ENCODE peak calls at places on chromosome 15, in five cellular contexts. H is cardiac fibroblast, S is astrocyte of the spinal cord, V is GM23338, M is breast epithelium. E is an unnamed sample.

GRCh38 chr15:35307676-35308075 is 222.6 kb upstream of the NANOGP8 start:
- DNase-seq in S (no peak), M (no peak), V (no peak), H (no peak), E (no peak)

GRCh38 chr15:59243622-59244021 is 37.0 kb downstream of the LDHAL6B start:
- DNase-seq in V (no peak), H (no peak), S (no peak), M (no peak), E (no peak)

GRCh38 chr15:39406485-39406884 is 174.4 kb upstream of the THBS1 start:
- DNase-seq in S (no peak), M (no peak), H (no peak), V (no peak), E (no peak)

GRCh38 chr15:72706266-72706665 is 20.3 kb downstream of the BBS4 start:
- DNase-seq in S (no peak), V (no peak), H (no peak), M (no peak), E (no peak)

GRCh38 chr15:22968356-22968755 is 11.8 kb downstream of the CYFIP1 start:
- DNase-seq in H (peak; percentile 93), M (no peak), S (peak; percentile 94), V (no peak), E (no peak)

GRCh38 chr15:98420837-98421236 is 227.5 kb upstream of the IGF1R start:
- DNase-seq in H (no peak), M (no peak), S (no peak), V (peak; percentile 25), E (no peak)

GRCh38 chr15:69531302-69532027 is 78.8 kb downstream of the RPLP1 start:
- DNase-seq in S (no peak), M (no peak), V (peak; percentile 68), H (no peak), E (no peak)

GRCh38 chr15:99073008-99073714 is 31.7 kb upstream of the SYNM start:
- DNase-seq in V (peak; percentile 9), H (no peak), S (no peak), M (no peak), E (no peak)

GRCh38 chr15:94070341-94071275 is 160.8 kb upstream of the MCTP2 start:
- DNase-seq in H (no peak), V (peak; percentile 31), M (no peak), S (peak; percentile 66), E (no peak)

GRCh38 chr15:44219073-44219472 is 24.0 kb upstream of the FRMD5 start:
- DNase-seq in H (no peak), M (no peak), V (no peak), S (no peak), E (no peak)

GRCh38 chr15:36950371-36950770 is 150.0 kb downstream of the MEIS2 start:
- DNase-seq in S (no peak), V (no peak), M (no peak), H (no peak), E (no peak)

GRCh38 chr15:40493089-40493840 is 22.5 kb downstream of the CHST14 start:
- DNase-seq in V (no peak), H (no peak), S (no peak), M (no peak), E (peak; percentile 69)

GRCh38 chr15:66700412-66700801 is 1.6 kb upstream of the SMAD6 start:
- DNase-seq in V (no peak), S (no peak), H (no peak), M (no peak), E (no peak)

GRCh38 chr15:90075420-90076289 is 26.6 kb downstream of the IDH2 start:
- DNase-seq in H (no peak), M (peak; percentile 65), S (no peak), V (peak; percentile 66), E (no peak)

GRCh38 chr15:99118801-99119546 is 14.1 kb downstream of the SYNM start:
- DNase-seq in S (no peak), H (no peak), M (no peak), V (no peak), E (no peak)

DNA sequence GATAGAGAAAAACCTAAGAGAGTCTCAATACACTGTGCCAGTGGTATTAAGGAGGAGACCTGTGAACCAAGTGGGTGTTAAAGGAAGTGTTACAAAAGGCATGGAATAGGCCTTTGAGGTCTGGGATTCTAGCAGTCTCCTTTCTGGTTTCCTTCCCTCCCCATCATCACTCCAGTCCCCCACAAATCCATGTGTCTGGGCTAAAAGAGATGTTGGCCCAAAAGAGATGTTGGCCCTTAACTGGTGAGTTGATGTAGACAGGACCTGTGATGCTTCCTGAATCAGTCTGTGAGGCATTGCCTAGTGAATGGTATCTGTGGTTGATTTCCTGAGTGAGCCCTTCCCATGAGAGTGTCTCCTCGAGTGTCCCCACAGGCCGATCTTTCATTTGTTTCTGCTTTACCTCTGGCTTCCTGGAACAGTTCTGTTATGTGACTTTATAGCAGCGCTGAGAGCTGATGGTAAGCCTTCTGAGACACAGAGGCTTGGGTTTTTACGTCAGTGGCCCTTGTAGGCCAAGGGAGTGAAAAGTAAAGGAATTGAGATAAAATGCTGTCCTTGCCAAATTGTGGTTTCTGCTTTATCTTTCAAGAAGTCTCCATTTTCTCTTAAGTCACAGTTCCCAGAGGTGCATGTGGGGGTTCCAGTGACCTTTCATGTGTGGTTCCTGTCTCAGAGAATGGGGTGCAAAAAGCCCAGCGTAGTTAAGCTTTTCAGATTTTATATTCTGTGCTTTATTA is 87.8 kb downstream of the KLHL25 start:
- DNase-seq in V (no peak), H (peak; percentile 68), S (peak; percentile 62), M (no peak), E (peak; percentile 37)
- H3K4me3 ChIP-seq in V (no peak overlapping the region), H (peak overlapping the region; percentile 21), S (no peak overlapping the region), M (peak overlapping the region; percentile 20), E (peak overlapping the region; percentile 43)

GRCh38 chr15:88705769-88706165 is 67.0 kb downstream of the ISG20 start:
- DNase-seq in S (no peak), H (no peak), M (no peak), V (no peak), E (no peak)
- H3K4me3 ChIP-seq in S (peak overlapping the region; percentile 20), H (peak overlapping the region; percentile 22), M (peak overlapping the region; percentile 50), V (peak overlapping the region; percentile 82), E (no peak overlapping the region)

GRCh38 chr15:64521726-64522164 is 61.4 kb downstream of the ZNF609 start:
- DNase-seq in H (peak; percentile 60), V (peak; percentile 66), M (peak; percentile 59), S (peak; percentile 18), E (no peak)
- H3K4me3 ChIP-seq in H (no peak overlapping the region), V (no peak overlapping the region), M (no peak overlapping the region), S (no peak overlapping the region), E (no peak overlapping the region)

DNA sequence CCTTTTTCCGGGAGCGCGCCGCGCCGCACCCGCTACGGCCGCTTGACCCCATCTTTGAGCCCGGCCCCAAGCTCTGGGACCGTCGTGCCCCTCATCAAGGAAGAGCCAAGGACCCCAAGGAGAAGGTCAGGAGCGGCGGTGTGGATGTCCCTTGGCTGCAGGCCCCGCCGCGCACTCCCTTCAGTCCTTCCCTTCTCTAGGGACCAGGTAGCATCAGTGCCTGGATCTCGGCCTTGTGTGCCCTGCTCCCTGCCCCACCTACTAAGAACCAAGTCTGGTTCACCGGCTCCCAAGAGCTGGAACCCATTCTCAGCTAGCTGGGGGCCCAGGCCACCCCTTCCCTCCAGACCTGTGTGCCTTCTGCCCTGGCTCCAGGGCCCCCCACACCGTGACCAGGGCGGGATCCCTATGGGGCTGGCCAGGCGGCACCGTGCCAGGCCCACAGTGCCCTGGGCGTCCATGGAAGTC is 69.3 kb upstream of the CGNL1 start:
- DNase-seq in V (peak; percentile 74), M (no peak), H (no peak), S (no peak), E (no peak)
- H3K4me3 ChIP-seq in V (peak overlapping the region; percentile 66), M (peak overlapping the region; percentile 61), H (peak overlapping the region; percentile 55), S (peak overlapping the region; percentile 36), E (no peak overlapping the region)

GRCh38 chr15:76968310-76968709 is 26.6 kb upstream of the PSTPIP1 start:
- DNase-seq in M (no peak), H (peak; percentile 40), V (no peak), S (no peak), E (no peak)
- H3K4me3 ChIP-seq in M (no peak overlapping the region), H (no peak overlapping the region), V (no peak overlapping the region), S (no peak overlapping the region), E (no peak overlapping the region)

DNA sequence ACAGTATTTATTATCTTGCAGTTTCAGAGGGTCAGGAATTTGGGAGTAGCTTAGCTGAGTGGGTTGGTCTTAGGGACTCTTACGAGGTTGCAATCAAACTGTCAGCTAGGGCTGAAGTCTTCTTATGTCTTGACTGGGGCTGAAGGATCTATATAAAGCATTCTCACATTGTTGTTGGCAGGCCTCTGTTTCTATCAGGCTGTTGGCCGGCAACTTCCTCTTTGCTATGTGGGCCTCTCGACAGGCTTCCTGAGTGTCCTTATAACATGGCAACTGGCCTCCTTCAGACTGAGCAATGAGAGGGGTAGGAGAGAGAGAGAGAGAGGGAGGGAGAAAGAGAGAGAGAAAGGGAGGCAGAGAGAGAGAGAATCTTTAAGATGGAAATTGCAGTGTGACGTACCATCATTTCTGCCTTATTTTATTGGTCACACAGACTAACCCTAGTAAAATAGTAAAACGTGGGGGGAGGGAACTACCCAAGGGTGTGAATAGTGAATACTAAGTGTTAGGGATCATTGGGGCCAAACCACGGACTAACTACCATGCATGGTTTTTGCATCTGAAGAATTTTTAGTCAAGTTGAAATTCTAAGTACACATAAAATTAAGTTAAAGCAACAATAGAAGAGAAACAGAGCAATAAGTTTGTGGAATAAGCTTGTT is 16.1 kb downstream of the FGF7 start:
- DNase-seq in H (no peak), S (no peak), V (peak; percentile 17), M (no peak), E (no peak)
- H3K4me3 ChIP-seq in H (no peak overlapping the region), S (no peak overlapping the region), V (no peak overlapping the region), M (no peak overlapping the region), E (no peak overlapping the region)

DNA sequence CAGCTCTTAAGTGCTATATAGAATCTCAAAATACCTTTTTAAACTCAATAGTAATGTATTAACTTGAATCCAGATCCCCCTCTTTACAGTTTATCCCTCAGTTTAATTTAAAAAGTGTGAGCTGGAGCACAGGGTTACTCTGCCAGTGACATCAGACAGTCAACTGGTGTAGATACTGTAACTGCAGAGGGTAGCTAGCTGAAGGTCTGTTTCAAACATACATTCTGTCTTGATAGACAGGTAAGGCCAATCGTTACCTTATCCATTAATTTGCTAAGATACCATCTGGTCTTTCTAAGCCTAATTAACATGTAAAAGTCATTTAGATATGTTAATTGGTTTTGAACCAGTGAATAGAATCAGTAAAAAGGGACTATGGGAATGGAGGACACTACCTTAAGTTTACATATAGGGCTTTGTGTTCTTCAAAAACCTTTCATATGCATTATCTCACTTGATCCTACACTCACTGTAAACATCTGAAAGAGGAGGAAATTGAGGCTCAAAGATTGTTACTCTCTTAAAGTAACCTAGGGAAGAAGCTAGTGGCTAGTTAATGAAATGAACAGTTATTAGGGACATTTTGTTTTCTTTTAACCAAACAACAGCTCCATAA is 59.5 kb upstream of the TSPAN3 start:
- DNase-seq in M (no peak), V (peak; percentile 24), H (no peak), S (no peak), E (no peak)
- H3K4me3 ChIP-seq in M (no peak overlapping the region), V (peak overlapping the region; percentile 19), H (no peak overlapping the region), S (no peak overlapping the region), E (no peak overlapping the region)

GRCh38 chr15:81298606-81299005 is 25.3 kb downstream of the STARD5 start:
- DNase-seq in M (no peak), H (no peak), V (no peak), S (no peak), E (no peak)
- H3K4me3 ChIP-seq in M (peak overlapping the region; percentile 33), H (no peak overlapping the region), V (no peak overlapping the region), S (no peak overlapping the region), E (no peak overlapping the region)

E was measured in Jurkat, Clone E6-1.